ENCODE peak calls at places on chromosome 5, in seven cellular contexts. L is HCT116, E is IMR-90, P is heart left ventricle, K is A549, Y is tibial nerve, S is uterus. G is an unnamed sample.

GRCh38 chr5:61933787-61934626 is 372.0 kb upstream of the KIF2A start:
- DNase-seq in L (peak; percentile 34), E (peak; percentile 29), P (peak; percentile 21), K (peak; percentile 76), Y (peak; percentile 47), S (no peak), G (peak; percentile 86)

GRCh38 chr5:163177971-163178370 is 259.4 kb upstream of the CCNG1 start:
- DNase-seq in L (no peak), E (no peak), P (no peak), K (no peak), Y (no peak), S (no peak), G (peak; percentile 17)

GRCh38 chr5:8842906-8843590 is 702.8 kb downstream of the SEMA5A start:
- DNase-seq in L (no peak), E (peak; percentile 60), P (no peak), K (no peak), Y (peak; percentile 35), S (no peak), G (no peak)

GRCh38 chr5:181031716-181032115 is 8.3 kb upstream of the BTNL9 start:
- DNase-seq in L (no peak), E (no peak), P (no peak), K (no peak), Y (no peak), S (no peak), G (no peak)

GRCh38 chr5:154868702-154869101 is 10.3 kb downstream of the CNOT8 start:
- DNase-seq in L (no peak), E (peak; percentile 8), P (no peak), K (peak; percentile 38), Y (no peak), S (no peak), G (peak; percentile 21)

GRCh38 chr5:567664-568060 is 43.4 kb upstream of the SLC9A3 start:
- DNase-seq in L (no peak), E (no peak), P (no peak), K (no peak), Y (no peak), S (no peak), G (no peak)

GRCh38 chr5:80185095-80185494 is 70.8 kb downstream of the SERINC5 start:
- DNase-seq in L (no peak), E (no peak), P (no peak), K (no peak), Y (no peak), S (no peak), G (no peak)

GRCh38 chr5:169142264-169142970 is 158.5 kb downstream of the SLIT3 start:
- DNase-seq in L (no peak), E (no peak), P (peak; percentile 31), K (no peak), Y (no peak), S (peak; percentile 89), G (peak; percentile 71)

GRCh38 chr5:139985733-139986132 is 57.4 kb downstream of the NRG2 start:
- DNase-seq in L (peak; percentile 78), E (peak; percentile 68), P (peak; percentile 37), K (peak; percentile 18), Y (no peak), S (no peak), G (no peak)

GRCh38 chr5:181111010-181111409 is 20.0 kb downstream of the OR2V1 start:
- DNase-seq in L (no peak), E (no peak), P (no peak), K (no peak), Y (no peak), S (no peak), G (no peak)

GRCh38 chr5:108983456-108984092 is 235.9 kb downstream of the FER start:
- DNase-seq in L (no peak), E (peak; percentile 71), P (no peak), K (no peak), Y (no peak), S (no peak), G (no peak)

GRCh38 chr5:127228540-127229184 is 61.9 kb upstream of the MEGF10 start:
- DNase-seq in L (no peak), E (no peak), P (no peak), K (no peak), Y (no peak), S (peak; percentile 15), G (no peak)

GRCh38 chr5:176803943-176804498 is 6.3 kb upstream of the UNC5A start:
- DNase-seq in L (no peak), E (peak; percentile 26), P (no peak), K (no peak), Y (no peak), S (no peak), G (peak; percentile 25)

GRCh38 chr5:132072070-132072469 is 1.5 kb upstream of the CSF2 start:
- DNase-seq in L (no peak), E (no peak), P (no peak), K (no peak), Y (no peak), S (no peak), G (no peak)

GRCh38 chr5:107058239-107058638 is 612.5 kb downstream of the EFNA5 start:
- DNase-seq in L (no peak), E (no peak), P (no peak), K (peak; percentile 38), Y (no peak), S (no peak), G (no peak)

GRCh38 chr5:33313150-33313549 is 127.6 kb upstream of the TARS1 start:
- DNase-seq in L (peak; percentile 58), E (peak; percentile 90), P (no peak), K (peak; percentile 94), Y (no peak), S (no peak), G (no peak)

GRCh38 chr5:82720213-82720612 is 357.0 kb downstream of the TMEM167A start:
- DNase-seq in L (no peak), E (no peak), P (no peak), K (no peak), Y (no peak), S (no peak), G (no peak)

GRCh38 chr5:88248094-88248493 is 20.6 kb downstream of the TMEM161B start:
- DNase-seq in L (no peak), E (no peak), P (no peak), K (no peak), Y (no peak), S (no peak), G (no peak)

GRCh38 chr5:88251048-88251711 is 17.5 kb downstream of the TMEM161B start:
- DNase-seq in L (no peak), E (peak; percentile 52), P (no peak), K (no peak), Y (no peak), S (no peak), G (no peak)

GRCh38 chr5:88248743-88249540 is 19.7 kb downstream of the TMEM161B start:
- DNase-seq in L (no peak), E (no peak), P (no peak), K (no peak), Y (no peak), S (no peak), G (no peak)

GRCh38 chr5:88245893-88246244 is 22.8 kb downstream of the TMEM161B start:
- DNase-seq in L (no peak), E (no peak), P (no peak), K (no peak), Y (no peak), S (no peak), G (no peak)

GRCh38 chr5:88250010-88250409 is 18.6 kb downstream of the TMEM161B start:
- DNase-seq in L (no peak), E (no peak), P (no peak), K (no peak), Y (no peak), S (no peak), G (no peak)
- H3K4me1 ChIP-seq in L (peaks cover 3% of the 10 kb centered on the region), E (no peaks in the 10 kb centered on the region), P (no peaks in the 10 kb centered on the region), K (peaks cover 24% of the 10 kb centered on the region), Y (no peaks in the 10 kb centered on the region), S (no peaks in the 10 kb centered on the region), G (peaks cover 9% of the 10 kb centered on the region)

DNA sequence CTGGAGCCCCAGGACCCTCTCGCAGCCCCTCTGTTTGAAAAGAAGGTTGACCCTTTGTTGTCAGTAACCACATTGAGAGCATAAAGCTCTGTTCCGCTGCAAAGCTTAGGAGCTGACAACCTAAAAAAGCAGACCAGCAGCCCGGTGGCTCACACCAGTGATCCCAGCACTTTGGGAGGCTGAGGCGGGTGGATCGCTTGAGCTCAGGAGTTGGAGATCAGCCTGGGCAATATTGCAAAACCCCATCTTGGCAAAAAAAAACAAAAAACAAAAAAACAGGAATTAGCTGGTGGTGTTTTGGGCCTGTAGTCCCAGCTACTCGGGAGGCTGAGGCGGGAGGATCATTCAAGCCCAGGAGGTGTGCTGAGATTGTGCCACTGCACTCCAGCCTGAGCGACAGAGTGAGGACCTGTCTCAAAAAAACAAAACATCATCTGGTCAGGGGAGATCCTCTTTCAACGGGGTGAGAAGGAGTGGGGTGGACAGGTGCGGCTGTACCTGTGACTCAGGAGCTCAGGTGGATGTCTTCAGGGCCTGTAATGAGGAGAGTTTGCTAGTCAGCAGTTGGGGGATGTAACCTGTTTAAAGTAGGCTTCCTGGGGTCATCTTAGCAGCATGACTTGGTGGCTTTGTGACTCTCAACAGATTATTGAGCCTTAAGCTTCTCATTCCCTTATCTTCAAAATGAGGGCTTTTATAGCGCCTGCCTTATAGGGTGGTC is 694 bp upstream of the REEP2 start:
- DNase-seq in L (no peak), E (no peak), P (no peak), K (no peak), Y (no peak), S (no peak), G (no peak)
- TF ChIP-seq POLR2A in L (no peak), E (no peak), P (no peak), K (no peak), Y (no peak), S (no peak), G (no peak)

DNA sequence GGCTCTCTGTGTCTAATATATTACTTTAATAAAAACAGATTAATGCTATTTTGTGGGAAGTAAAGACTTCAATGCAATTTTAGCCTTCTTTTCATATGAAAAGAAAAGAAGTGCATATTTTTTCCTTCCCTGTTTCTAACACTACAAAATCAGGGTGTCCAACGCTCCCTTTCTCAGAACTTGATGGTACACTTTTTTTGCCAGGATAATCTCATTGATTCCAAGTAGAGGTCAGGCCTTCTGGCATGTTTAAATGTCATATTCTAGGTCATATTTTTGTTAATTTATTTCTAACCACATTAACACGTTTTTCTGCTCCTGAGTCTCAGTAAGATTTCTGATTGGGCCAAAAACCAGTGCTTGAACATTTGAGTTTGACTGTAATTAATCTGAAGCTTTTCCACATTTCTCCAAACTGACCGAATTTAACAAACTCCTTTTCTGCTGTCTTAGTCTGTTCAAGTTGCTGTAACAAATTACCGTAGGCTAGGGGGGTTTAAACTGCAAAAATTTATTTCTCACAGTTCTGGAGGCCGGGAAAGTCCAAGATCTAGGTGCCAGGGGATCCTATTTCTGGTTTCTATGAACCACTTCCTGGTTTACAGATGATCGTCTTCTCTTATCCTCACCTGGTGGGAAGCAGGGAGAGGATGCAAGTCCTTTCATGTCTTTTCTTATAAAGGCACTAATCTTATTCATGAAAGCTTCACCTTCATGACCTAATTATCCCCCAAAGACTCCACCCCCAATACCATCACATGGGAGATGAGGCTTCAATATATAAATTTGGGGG is 63.2 kb upstream of the ELL2 start:
- DNase-seq in L (no peak), E (no peak), P (no peak), K (no peak), Y (no peak), S (no peak), G (no peak)
- H3K27ac ChIP-seq in L (no peak overlapping the region), E (peak overlapping the region; percentile 49), P (no peak overlapping the region), K (peak overlapping the region; percentile 5), Y (no peak overlapping the region), S (no peak overlapping the region), G (peak overlapping the region; percentile 86)

DNA sequence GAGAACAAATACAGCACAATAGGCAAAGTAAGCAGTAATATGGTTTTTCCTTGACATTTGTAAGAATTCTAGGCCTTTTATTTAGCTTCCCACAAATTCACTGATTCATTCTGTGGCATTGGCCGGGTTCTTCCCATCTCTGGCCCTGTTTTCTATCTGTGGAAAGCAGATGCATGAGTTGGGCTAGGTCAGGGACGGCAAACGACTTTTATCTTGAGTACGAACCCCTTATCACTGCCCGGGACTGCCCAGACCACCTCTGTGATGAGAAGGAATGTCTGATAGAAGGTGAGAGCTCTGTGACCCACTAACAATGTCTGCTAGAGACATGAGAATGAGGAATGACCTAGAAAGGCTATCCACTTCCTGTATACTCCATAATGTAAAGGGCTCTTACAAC is 35.4 kb upstream of the ADAM19 start:
- DNase-seq in L (no peak), E (no peak), P (no peak), K (no peak), Y (no peak), S (no peak), G (no peak)
- H3K4me1 ChIP-seq in L (peaks cover 45% of the 10 kb centered on the region), E (peaks cover 10% of the 10 kb centered on the region), P (no peaks in the 10 kb centered on the region), K (peaks cover 23% of the 10 kb centered on the region), Y (no peaks in the 10 kb centered on the region), S (no peaks in the 10 kb centered on the region), G (no peaks in the 10 kb centered on the region)

G was measured in body of pancreas.